ENCODE peak calls at places on chromosomes 16 and 17, in eight cellular contexts. M, O, Y, U, T, V, B and X are unnamed samples.

GRCh38 chr17:29586676-29587469 is 2.6 kb downstream of the GIT1 start:
- DNase-seq in M (no peak), O (no peak), Y (no peak), U (no peak), T (no peak), V (no peak), B (no peak), X (no peak)

GRCh38 chr16:85986931-85987749 is 88.2 kb downstream of the IRF8 start:
- DNase-seq in M (peak; percentile 26), O (no peak), Y (no peak), U (no peak), T (peak; percentile 37), V (peak; percentile 45), B (no peak), X (peak; percentile 63)

GRCh38 chr17:30559656-30560055 is 82.4 kb downstream of the GOSR1 start:
- DNase-seq in M (no peak), O (no peak), Y (no peak), U (peak; percentile 2), T (no peak), V (no peak), B (no peak), X (no peak)

GRCh38 chr17:17849147-17849820 is 12.5 kb upstream of the SREBF1 start:
- DNase-seq in M (peak; percentile 49), O (peak; percentile 77), Y (no peak), U (peak; percentile 62), T (peak; percentile 71), V (peak; percentile 15), B (peak; percentile 60), X (no peak)

GRCh38 chr17:71375948-71376347 is 744.9 kb upstream of the SOX9 start:
- DNase-seq in M (no peak), O (no peak), Y (no peak), U (no peak), T (no peak), V (no peak), B (no peak), X (no peak)

GRCh38 chr17:28999216-28999615 is 6.6 kb downstream of the SEZ6 start:
- DNase-seq in M (no peak), O (no peak), Y (no peak), U (no peak), T (no peak), V (no peak), B (no peak), X (no peak)

GRCh38 chr17:32486091-32486700 is 597 bp upstream of the CDK5R1 start:
- DNase-seq in M (peak; percentile 74), O (peak; percentile 53), Y (peak; percentile 27), U (peak; percentile 76), T (peak; percentile 68), V (peak; percentile 87), B (peak; percentile 58), X (peak; percentile 88)

GRCh38 chr17:7790150-7790549 is 43.9 kb upstream of the KDM6B start:
- DNase-seq in M (no peak), O (no peak), Y (no peak), U (no peak), T (no peak), V (no peak), B (no peak), X (no peak)

GRCh38 chr17:38663125-38663751 is 11.5 kb downstream of the EPOP start:
- DNase-seq in M (no peak), O (peak; percentile 20), Y (peak; percentile 64), U (peak; percentile 76), T (peak; percentile 25), V (peak; percentile 64), B (peak; percentile 46), X (peak; percentile 98)

GRCh38 chr17:28904800-28905199 is 1.9 kb upstream of the DHRS13 start:
- DNase-seq in M (no peak), O (no peak), Y (no peak), U (no peak), T (no peak), V (no peak), B (no peak), X (no peak)

GRCh38 chr16:78515421-78515820 is 416.0 kb downstream of the WWOX start:
- DNase-seq in M (no peak), O (no peak), Y (no peak), U (no peak), T (no peak), V (no peak), B (no peak), X (no peak)